ENCODE peak calls at places on chromosomes 3 and 15, in four cellular contexts. M is activated B cell treated with CpG ODN at 0.5 μM for 24 hours, V is ovary, Y is dorsolateral prefrontal cortex. F is an unnamed sample.
A peak's percentile ranks its signal among the peaks of the same experiment; 100 is the strongest.

GRCh38 chr3:194141415-194142155 is 5.6 kb downstream of the HES1 start:
- DNase-seq in M (peak; percentile 50), Y (peak; percentile 85), V (peak; percentile 93), F (peak; percentile 50)

GRCh38 chr15:66797921-66798320 is 95.9 kb downstream of the SMAD6 start:
- DNase-seq in V (no peak), M (no peak), Y (no peak), F (no peak)

GRCh38 chr3:169946336-169946735 is 20.3 kb upstream of the SEC62 start:
- DNase-seq in V (no peak), Y (no peak), M (no peak), F (no peak)

GRCh38 chr3:133853925-133854227 is 41.8 kb downstream of the RAB6B start:
- DNase-seq in M (no peak), V (no peak), Y (no peak), F (no peak)

GRCh38 chr3:27643355-27643754 is 78.8 kb downstream of the EOMES start:
- DNase-seq in M (no peak), V (no peak), Y (no peak), F (no peak)

GRCh38 chr15:40420793-40421192 is 15.2 kb downstream of the IVD start:
- DNase-seq in M (no peak), Y (no peak), V (peak; percentile 42), F (peak; percentile 55)

GRCh38 chr3:144549161-144549560 is 577.5 kb downstream of the DIPK2A start:
- DNase-seq in Y (no peak), M (no peak), V (no peak), F (no peak)

GRCh38 chr3:179956416-179956830 is 80.3 kb downstream of the PEX5L start:
- DNase-seq in Y (no peak), V (no peak), M (no peak), F (no peak)

GRCh38 chr3:68880632-68881031 is 51.7 kb downstream of the TAFA4 start:
- DNase-seq in V (no peak), Y (no peak), M (no peak), F (no peak)

GRCh38 chr15:76197703-76198455 is 113.4 kb downstream of the ETFA start:
- DNase-seq in Y (no peak), M (no peak), V (no peak), F (no peak)

GRCh38 chr3:82587174-82587573 is 825.7 kb upstream of the GBE1 start:
- DNase-seq in Y (no peak), M (no peak), V (no peak), F (no peak)

GRCh38 chr3:125519678-125520562 is at the start of gene SNX4:
- DNase-seq in Y (peak; percentile 91), V (peak; percentile 92), M (peak; percentile 79), F (peak; percentile 90)

GRCh38 chr15:59993041-59993750 is 10.9 kb upstream of the FOXB1 start:
- DNase-seq in V (no peak), Y (no peak), M (no peak), F (no peak)